ENCODE peak calls at places on chromosomes 16 and 17, in five cellular contexts. L is heart left ventricle, P is cardiac muscle cell, C is nephron progenitor cell, V is astrocyte of the spinal cord. Y is an unnamed sample.

GRCh38 chr17:43574896-43575525 is 28.9 kb upstream of the ETV4 start:
- DNase-seq in L (no peak), V (no peak), C (no peak), P (no peak), Y (no peak)

GRCh38 chr17:79607941-79608728 is 2.7 kb downstream of the RBFOX3 start:
- DNase-seq in C (peak), V (no peak), P (peak), L (peak), Y (no peak)

GRCh38 chr17:79811036-79811887 is 14.4 kb upstream of the CBX8 start:
- DNase-seq in P (no peak), L (peak), C (peak), V (no peak), Y (no peak)

GRCh38 chr16:68749424-68749823 is 12.3 kb downstream of the CDH1 start:
- DNase-seq in C (no peak), P (no peak), L (no peak), V (no peak), Y (no peak)

GRCh38 chr17:2376107-2376506 is 24.8 kb downstream of the MNT start:
- DNase-seq in L (no peak), C (no peak), V (no peak), P (no peak), Y (no peak)

GRCh38 chr17:63838586-63839184 is 3.8 kb downstream of the SMARCD2 start:
- DNase-seq in P (peak), C (no peak), L (peak), V (peak), Y (no peak)

GRCh38 chr16:82695806-82696205 is 69.0 kb downstream of the CDH13 start:
- DNase-seq in L (no peak), C (no peak), V (no peak), P (peak), Y (no peak)

GRCh38 chr17:51121620-51122472 is 1.2 kb upstream of the SPAG9 start:
- DNase-seq in V (peak), P (peak), L (peak), C (peak), Y (peak)

GRCh38 chr16:83348991-83349390 is 458.8 kb upstream of the HSBP1 start:
- DNase-seq in P (no peak), L (no peak), C (no peak), V (peak), Y (no peak)

GRCh38 chr17:39239640-39240314 is 14.0 kb upstream of the STAC2 start:
- DNase-seq in V (no peak), C (peak), P (no peak), L (no peak), Y (peak)

GRCh38 chr16:25747160-25747758 is 55.5 kb downstream of the HS3ST4 start:
- DNase-seq in C (peak), V (no peak), P (no peak), L (no peak), Y (no peak)

GRCh38 chr17:43530303-43531081 is 15.6 kb downstream of the ETV4 start:
- DNase-seq in P (peak), L (peak), C (peak), V (peak), Y (no peak)

GRCh38 chr17:72444517-72445054 is 323.8 kb downstream of the SOX9 start:
- DNase-seq in L (no peak), C (no peak), P (no peak), V (no peak), Y (no peak)

GRCh38 chr17:15490634-15491261 is 23.3 kb upstream of the CDRT4 start:
- DNase-seq in V (peak), L (peak), C (peak), P (peak), Y (no peak)

GRCh38 chr17:1908699-1909309 is 79.0 kb downstream of the RPA1 start:
- DNase-seq in P (peak), C (peak), L (peak), V (peak), Y (no peak)

GRCh38 chr17:66275651-66276050 is 26.8 kb upstream of the PRKCA start:
- DNase-seq in L (no peak), V (peak), C (no peak), P (peak), Y (no peak)

GRCh38 chr17:31919802-31920525 is 16.8 kb upstream of the SUZ12 start:
- DNase-seq in V (peak), P (peak), C (no peak), L (no peak), Y (no peak)

GRCh38 chr16:11205065-11205699 is 50.8 kb downstream of the SOCS1 start:
- DNase-seq in P (no peak), L (no peak), V (no peak), C (no peak), Y (no peak)
- TF ChIP-seq CTCF in P (no peak), L (no peak), V (no peak), C (no peak), Y (no peak)

DNA sequence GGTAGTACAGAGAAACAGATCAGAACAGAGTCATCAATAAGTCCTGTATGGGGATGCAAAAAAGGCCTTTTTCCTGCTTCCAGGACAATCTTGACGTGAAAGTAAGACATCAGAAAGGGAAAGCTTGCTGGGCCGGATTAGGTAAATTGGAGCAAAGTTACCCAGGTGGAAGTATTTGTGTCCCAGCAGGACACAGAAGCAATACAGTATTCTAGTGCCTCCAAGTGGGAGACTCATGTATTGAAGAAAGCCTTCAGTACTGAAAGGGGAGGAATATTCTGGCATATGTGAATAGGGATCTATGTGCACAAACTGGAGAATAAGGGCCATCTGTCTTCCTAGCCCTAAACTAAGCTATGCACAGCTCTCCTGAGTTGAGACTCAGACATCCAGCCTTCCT is 327.2 kb upstream of the CDH8 start:
- DNase-seq in V (no peak), P (no peak), C (no peak), L (no peak), Y (no peak)
- TF ChIP-seq CTCF in V (no peak), P (no peak), C (peak), L (no peak), Y (no peak)

GRCh38 chr16:85238233-85238647 is 126.0 kb upstream of the CIBAR2 start:
- DNase-seq in V (peak), L (no peak), C (peak), P (peak), Y (no peak)

GRCh38 chr16:85243312-85243711 is 131.0 kb upstream of the CIBAR2 start:
- DNase-seq in C (no peak), V (no peak), P (no peak), L (no peak), Y (no peak)

GRCh38 chr16:85239871-85240270 is 127.6 kb upstream of the CIBAR2 start:
- DNase-seq in L (no peak), C (no peak), V (no peak), P (no peak), Y (no peak)

GRCh38 chr16:85239239-85239638 is 127.0 kb upstream of the CIBAR2 start:
- DNase-seq in C (no peak), L (no peak), P (no peak), V (no peak), Y (no peak)

GRCh38 chr16:85240982-85241924 is 129.0 kb upstream of the CIBAR2 start:
- DNase-seq in V (no peak), P (no peak), L (no peak), C (no peak), Y (no peak)
- TF ChIP-seq CTCF in V (no peak), P (no peak), L (no peak), C (no peak), Y (no peak)

DNA sequence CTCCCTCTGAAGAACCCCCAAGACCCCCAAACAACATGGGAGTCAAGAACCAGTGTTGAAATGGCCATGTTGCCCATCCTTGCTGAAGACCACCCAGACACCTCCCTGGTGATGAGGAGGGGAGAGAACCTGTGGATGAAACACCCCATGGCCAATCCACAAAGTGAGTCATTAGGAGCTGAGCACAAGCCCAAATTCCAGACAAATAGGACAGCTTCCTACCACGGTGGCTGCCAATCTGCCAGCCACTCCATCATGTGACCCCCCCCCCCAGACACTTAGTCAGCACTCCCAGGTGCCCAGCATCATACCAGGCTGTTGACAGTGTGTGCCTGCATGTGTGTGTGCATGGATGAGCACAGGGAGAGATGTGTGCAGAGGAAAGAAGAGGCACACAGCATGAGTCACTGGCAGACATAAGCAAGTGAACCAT is 26.4 kb upstream of the RPL38 start:
- DNase-seq in P (no peak), C (no peak), L (no peak), V (no peak), Y (no peak)
- TF ChIP-seq CTCF in P (no peak), C (peak), L (no peak), V (no peak), Y (no peak)

GRCh38 chr17:35586569-35587073 is 501 bp upstream of the AP2B1 start:
- DNase-seq in P (no peak), L (no peak), V (no peak), C (no peak), Y (no peak)

GRCh38 chr17:35590249-35590824 is 3.2 kb downstream of the AP2B1 start:
- DNase-seq in P (no peak), V (no peak), C (no peak), L (no peak), Y (no peak)

GRCh38 chr17:35588196-35588920 is 1.2 kb downstream of the AP2B1 start:
- DNase-seq in C (no peak), V (peak), P (peak), L (no peak), Y (no peak)

DNA sequence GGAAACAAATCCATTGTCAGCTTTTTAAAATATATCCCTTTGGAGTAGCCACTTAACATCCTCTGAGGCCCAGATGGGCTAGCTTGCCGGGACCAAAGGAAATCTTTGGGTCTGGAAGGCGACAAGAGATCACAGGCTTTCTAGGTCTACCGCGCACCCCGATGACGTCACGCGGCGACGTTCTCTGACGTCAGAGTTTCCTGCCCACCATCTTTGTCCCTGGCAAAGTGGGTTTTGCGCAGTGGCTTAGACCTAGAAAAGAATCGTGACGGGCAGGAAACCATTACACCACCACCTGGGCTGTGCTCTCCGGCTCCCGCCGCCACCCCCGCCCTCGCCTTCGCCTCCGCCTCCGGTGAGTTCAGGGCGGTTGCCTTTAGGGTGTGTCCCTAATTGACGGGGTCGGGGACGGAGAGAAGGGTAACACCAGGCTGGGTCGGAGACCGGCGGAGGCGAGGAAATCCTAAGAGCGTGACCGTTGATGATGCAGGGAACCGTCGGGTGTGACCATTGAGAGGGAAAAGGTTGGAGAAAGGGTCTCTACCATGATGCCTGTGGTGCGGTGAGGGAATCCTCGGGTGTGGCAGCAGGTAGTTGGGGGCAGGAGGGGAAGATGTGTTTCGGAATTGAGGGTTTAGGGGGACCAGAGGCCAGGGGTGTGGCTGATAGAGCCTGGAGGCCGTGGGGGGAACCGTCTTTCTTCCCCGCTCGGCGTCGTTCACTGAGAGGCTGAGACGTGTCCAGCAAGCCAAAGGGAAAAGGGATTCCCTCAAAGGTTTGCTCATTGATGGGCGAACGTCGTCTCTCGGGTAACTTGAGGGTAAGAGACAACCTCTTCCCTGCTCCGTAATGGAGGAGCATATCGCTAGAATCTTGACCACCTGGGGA is at the start of gene AP2B1:
- DNase-seq in P (peak), L (peak), C (peak), V (peak), Y (peak)
- TF ChIP-seq CTCF in P (no peak), L (no peak), C (no peak), V (no peak), Y (no peak)

DNA sequence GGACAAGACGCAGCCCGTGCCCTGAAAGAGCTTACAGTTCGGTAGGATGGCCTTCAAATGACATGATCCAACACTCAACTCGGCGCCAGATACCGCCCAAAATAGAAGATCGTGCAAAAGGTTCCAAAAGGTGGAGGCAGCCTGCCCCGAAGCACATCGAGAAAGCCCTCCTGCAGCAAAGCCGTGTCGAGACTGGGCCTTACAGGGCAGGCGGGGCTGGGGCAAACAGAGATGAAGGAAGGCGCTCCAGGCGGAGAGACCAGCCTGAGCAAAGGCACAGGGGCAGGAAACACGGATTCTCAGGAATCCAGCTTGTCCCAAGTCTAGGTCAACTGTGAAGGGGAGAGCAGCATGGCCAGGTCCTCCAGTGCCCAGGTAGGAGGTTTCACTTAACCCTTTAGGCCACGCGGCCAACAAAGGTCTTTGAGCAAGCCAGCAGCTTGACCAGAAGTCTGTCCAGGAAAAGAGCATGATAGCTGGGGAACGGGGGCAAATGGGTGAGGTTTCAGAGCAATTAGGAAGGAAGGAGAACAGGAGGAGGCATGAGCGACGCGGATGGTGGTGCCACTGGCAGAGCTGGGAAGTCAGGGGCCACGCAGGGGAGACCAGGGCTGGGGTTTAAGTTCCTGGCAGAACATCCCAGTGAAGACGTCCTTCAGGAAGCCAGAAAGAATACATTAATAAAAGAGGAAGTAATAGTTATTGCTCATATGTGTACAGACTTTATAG is 21.2 kb upstream of the EIF1 start:
- DNase-seq in V (no peak), P (no peak), C (no peak), L (no peak), Y (no peak)
- TF ChIP-seq CTCF in V (no peak), P (no peak), C (no peak), L (no peak), Y (no peak)

GRCh38 chr16:21710938-21711337 is 47.2 kb downstream of the OTOA start:
- DNase-seq in V (no peak), P (no peak), L (no peak), C (no peak), Y (no peak)
- TF ChIP-seq CTCF in V (no peak), P (no peak), L (no peak), C (no peak), Y (no peak)